ENCODE peak calls at places on chromosomes 6 and 20, in seven cellular contexts. Z is A549, N is heart left ventricle, X is transverse colon, I is stomach, K is IMR-90, G is ovary. T is an unnamed sample.

GRCh38 chr20:63819224-63819917 is 11.7 kb downstream of the ZBTB46 start:
- DNase-seq in Z (peak), N (no peak), X (peak), I (no peak), K (peak), G (peak), T (no peak)

GRCh38 chr6:140355476-140355875 is 981.0 kb upstream of the CITED2 start:
- DNase-seq in Z (no peak), N (no peak), X (no peak), I (no peak), K (peak), G (no peak), T (no peak)

GRCh38 chr6:84442241-84442640 is 214.8 kb upstream of the CEP162 start:
- DNase-seq in Z (no peak), N (no peak), X (no peak), I (no peak), K (no peak), G (no peak), T (no peak)

GRCh38 chr6:45590225-45590624 is 212.5 kb upstream of the SUPT3H start:
- DNase-seq in Z (no peak), N (no peak), X (no peak), I (no peak), K (peak), G (no peak), T (no peak)

GRCh38 chr6:73985891-73986290 is 289.9 kb downstream of the CD109 start:
- DNase-seq in Z (no peak), N (no peak), X (no peak), I (no peak), K (no peak), G (no peak), T (no peak)

GRCh38 chr6:22800451-22800850 is 231.1 kb downstream of the HDGFL1 start:
- DNase-seq in Z (no peak), N (no peak), X (no peak), I (no peak), K (no peak), G (no peak), T (no peak)

GRCh38 chr6:121093928-121094327 is 240.4 kb downstream of the TBC1D32 start:
- DNase-seq in Z (no peak), N (no peak), X (no peak), I (no peak), K (peak), G (no peak), T (no peak)

GRCh38 chr6:34484899-34485298 is 19.0 kb downstream of the PACSIN1 start:
- DNase-seq in Z (no peak), N (no peak), X (no peak), I (no peak), K (no peak), G (no peak), T (no peak)

GRCh38 chr20:58287638-58288037 is 21.9 kb upstream of the RAB22A start:
- DNase-seq in Z (no peak), N (no peak), X (no peak), I (no peak), K (no peak), G (no peak), T (no peak)

GRCh38 chr6:112800916-112801315 is 453.8 kb downstream of the RFPL4B start:
- DNase-seq in Z (no peak), N (no peak), X (no peak), I (no peak), K (no peak), G (no peak), T (no peak)

GRCh38 chr20:10992776-10993175 is 319.0 kb upstream of the JAG1 start:
- DNase-seq in Z (no peak), N (no peak), X (no peak), I (no peak), K (peak), G (no peak), T (no peak)

GRCh38 chr6:4957521-4958231 is 46.2 kb downstream of the RPP40 start:
- DNase-seq in Z (no peak), N (no peak), X (no peak), I (no peak), K (no peak), G (no peak), T (no peak)

GRCh38 chr6:54135665-54136370 is 24.6 kb downstream of the MLIP start:
- DNase-seq in Z (no peak), N (no peak), X (no peak), I (no peak), K (peak), G (no peak), T (no peak)

GRCh38 chr6:157304840-157305675 is 18.3 kb downstream of the TMEM242 start:
- DNase-seq in Z (no peak), N (no peak), X (peak), I (peak), K (peak), G (no peak), T (no peak)

GRCh38 chr20:59698598-59698997 is 94.3 kb downstream of the PHACTR3 start:
- DNase-seq in Z (no peak), N (no peak), X (no peak), I (no peak), K (no peak), G (no peak), T (no peak)

GRCh38 chr6:39465539-39465938 is 143.0 kb upstream of the KCNK16 start:
- DNase-seq in Z (no peak), N (no peak), X (no peak), I (no peak), K (no peak), G (no peak), T (no peak)

GRCh38 chr20:6636209-6637159 is 131.0 kb upstream of the BMP2 start:
- DNase-seq in Z (peak), N (no peak), X (peak), I (no peak), K (peak), G (no peak), T (no peak)

GRCh38 chr6:109628158-109629000 is 62.6 kb downstream of the AK9 start:
- DNase-seq in Z (no peak), N (no peak), X (no peak), I (no peak), K (no peak), G (no peak), T (no peak)

GRCh38 chr20:32301719-32302506 is 24.5 kb downstream of the KIF3B start:
- DNase-seq in Z (no peak), N (no peak), X (no peak), I (no peak), K (no peak), G (no peak), T (no peak)

GRCh38 chr20:20395856-20396600 is 28.1 kb downstream of the INSM1 start:
- DNase-seq in Z (no peak), N (no peak), X (no peak), I (no peak), K (no peak), G (no peak), T (no peak)

GRCh38 chr6:4999586-4999985 is 4.3 kb downstream of the RPP40 start:
- DNase-seq in Z (no peak), N (no peak), X (no peak), I (no peak), K (no peak), G (no peak), T (no peak)

GRCh38 chr20:623704-624103 is 13.6 kb upstream of the TCF15 start:
- DNase-seq in Z (no peak), N (no peak), X (no peak), I (no peak), K (no peak), G (no peak), T (no peak)

GRCh38 chr6:150857906-150858365 is 7.6 kb upstream of the MTHFD1L start:
- DNase-seq in Z (peak), N (no peak), X (no peak), I (no peak), K (no peak), G (no peak), T (no peak)

GRCh38 chr6:89999154-89999553 is 104.9 kb downstream of the GJA10 start:
- DNase-seq in Z (no peak), N (peak), X (peak), I (peak), K (peak), G (peak), T (no peak)

GRCh38 chr20:37958856-37959255 is 55.9 kb downstream of the VSTM2L start:
- DNase-seq in Z (no peak), N (no peak), X (no peak), I (no peak), K (no peak), G (no peak), T (no peak)

GRCh38 chr20:37907677-37908397 is 4.9 kb downstream of the VSTM2L start:
- DNase-seq in Z (peak), N (no peak), X (no peak), I (no peak), K (peak), G (no peak), T (no peak)

GRCh38 chr20:49989234-49990065 is 6.7 kb downstream of the SNAI1 start:
- DNase-seq in Z (no peak), N (peak), X (peak), I (no peak), K (peak), G (peak), T (peak)

GRCh38 chr20:62816031-62816878 is 595 bp upstream of the COL9A3 start:
- DNase-seq in Z (no peak), N (no peak), X (no peak), I (no peak), K (peak), G (no peak), T (no peak)

GRCh38 chr6:145025488-145025887 is 709.8 kb downstream of the EPM2A start:
- DNase-seq in Z (no peak), N (no peak), X (no peak), I (no peak), K (no peak), G (no peak), T (no peak)

GRCh38 chr6:152378154-152378553 is 259.0 kb downstream of the SYNE1 start:
- DNase-seq in Z (no peak), N (no peak), X (no peak), I (no peak), K (peak), G (no peak), T (no peak)

GRCh38 chr6:142696689-142697088 is 248.3 kb downstream of the HIVEP2 start:
- DNase-seq in Z (no peak), N (no peak), X (peak), I (peak), K (no peak), G (peak), T (peak)

GRCh38 chr6:131717815-131718214 is 7.0 kb upstream of the CTAGE9 start:
- DNase-seq in Z (no peak), N (no peak), X (no peak), I (no peak), K (no peak), G (no peak), T (no peak)

GRCh38 chr6:126040826-126041225 is 54.5 kb downstream of the TRMT11 start:
- DNase-seq in Z (peak), N (no peak), X (peak), I (peak), K (peak), G (no peak), T (no peak)

GRCh38 chr6:153131037-153131981 is at the start of gene RGS17:
- DNase-seq in Z (peak), N (peak), X (peak), I (peak), K (peak), G (peak), T (no peak)

GRCh38 chr20:31260326-31260932 is 3.0 kb downstream of the DEFB115 start:
- DNase-seq in Z (peak), N (no peak), X (no peak), I (no peak), K (no peak), G (no peak), T (no peak)

GRCh38 chr6:49541936-49542335 is 8.5 kb upstream of the C6orf141 start:
- DNase-seq in Z (no peak), N (no peak), X (no peak), I (no peak), K (no peak), G (no peak), T (no peak)

GRCh38 chr20:21739161-21739560 is 33.7 kb downstream of the PAX1 start:
- DNase-seq in Z (no peak), N (no peak), X (no peak), I (no peak), K (no peak), G (no peak), T (no peak)

GRCh38 chr6:164417537-164417936 is 891.9 kb downstream of the C6orf118 start:
- DNase-seq in Z (no peak), N (no peak), X (no peak), I (no peak), K (no peak), G (no peak), T (no peak)
- TF ChIP-seq CTCF in Z (no peak), N (no peak), X (no peak), I (no peak), K (no peak), G (no peak), T (no peak)

DNA sequence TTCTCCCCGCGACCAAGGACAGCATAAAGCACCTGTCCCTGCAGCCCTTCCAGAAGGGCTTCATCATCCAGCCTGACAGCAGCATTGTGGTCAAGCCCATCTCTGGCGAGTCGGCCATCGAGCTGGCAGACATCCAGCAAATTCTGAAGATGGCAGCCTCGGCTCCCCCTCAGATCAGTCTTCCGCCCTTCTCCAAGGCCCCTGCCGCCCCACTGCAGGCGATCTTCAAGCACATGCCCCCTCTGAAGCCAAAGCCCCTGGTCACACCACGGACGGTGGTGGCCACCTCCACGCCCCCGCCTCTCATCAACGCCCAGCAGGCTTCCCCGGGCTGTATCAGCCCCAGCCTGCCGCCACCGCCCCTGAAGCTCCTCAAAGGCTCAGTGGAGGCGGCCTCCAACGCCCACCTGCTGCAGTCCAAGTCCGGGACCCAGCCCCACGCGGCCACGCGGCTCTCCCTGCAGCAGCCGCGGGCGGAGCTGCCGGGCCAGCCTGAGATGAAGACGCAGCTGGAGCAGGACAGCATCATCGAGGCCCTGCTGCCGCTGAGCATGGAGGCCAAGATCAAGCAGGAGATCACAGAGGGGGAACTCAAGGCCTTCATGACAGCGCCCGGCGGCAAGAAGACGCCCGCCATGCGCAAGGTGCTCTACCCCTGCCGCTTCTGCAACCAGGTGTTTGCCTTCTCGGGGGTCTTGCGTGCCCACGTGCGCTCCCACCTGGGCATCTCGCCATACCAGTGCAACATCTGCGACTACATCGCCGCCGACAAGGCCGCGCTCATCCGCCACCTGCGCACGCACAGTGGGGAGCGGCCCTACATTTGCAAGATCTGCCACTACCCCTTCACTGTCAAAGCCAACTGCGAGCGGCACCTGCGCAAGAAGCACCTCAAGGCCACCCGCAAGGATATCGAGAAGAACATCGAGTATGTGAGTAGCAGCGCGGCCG is 83.3 kb downstream of the SSR1 start:
- DNase-seq in Z (no peak), N (no peak), X (no peak), I (no peak), K (no peak), G (no peak), T (no peak)
- TF ChIP-seq POLR2A in Z (no peak), N (no peak), X (no peak), I (no peak), K (no peak), G (no peak), T (no peak)

DNA sequence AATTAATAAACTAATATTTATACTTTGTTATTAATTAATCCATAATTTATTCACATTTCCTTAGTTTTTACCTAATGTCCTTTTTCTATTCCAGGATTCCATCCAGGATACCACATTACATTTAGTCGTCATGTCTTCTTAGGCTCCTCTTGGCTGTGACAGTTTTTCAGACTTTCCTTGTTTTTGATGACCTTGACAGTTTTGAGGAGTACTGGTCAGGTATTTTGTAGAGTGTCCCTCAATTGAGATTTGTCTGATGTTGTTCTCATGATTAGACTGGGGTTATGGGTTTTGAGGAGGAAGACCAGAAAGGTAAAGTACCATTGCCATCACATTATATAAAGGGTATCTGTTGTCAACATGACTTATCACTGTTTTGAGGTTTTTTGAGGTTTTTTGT is 67.3 kb downstream of the ZNF292 start:
- DNase-seq in Z (no peak), N (no peak), X (no peak), I (no peak), K (no peak), G (no peak), T (no peak)
- TF ChIP-seq CTCF in Z (no peak), N (no peak), X (no peak), I (no peak), K (no peak), G (no peak), T (no peak)

DNA sequence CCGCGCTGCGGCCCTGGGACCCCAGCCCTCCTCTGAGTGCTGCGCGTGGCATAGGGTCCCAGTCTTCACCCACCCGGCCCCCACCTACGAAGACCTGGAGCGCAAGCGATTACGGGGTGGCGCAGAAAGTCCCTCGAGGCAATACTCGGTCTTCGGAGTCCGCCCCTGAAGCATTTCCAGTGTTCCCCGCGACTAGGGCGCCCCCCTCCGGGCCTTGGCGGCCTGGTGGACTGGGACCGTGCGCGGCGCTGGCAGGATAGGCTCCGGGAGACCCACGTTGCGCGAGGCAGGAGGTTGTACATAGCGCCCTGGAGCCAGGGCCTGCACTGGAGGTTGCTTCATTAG is 640 bp upstream of the MAP3K5 start:
- DNase-seq in Z (peak), N (peak), X (peak), I (peak), K (peak), G (peak), T (peak)
- TF ChIP-seq POLR2A in Z (no peak), N (no peak), X (no peak), I (no peak), K (no peak), G (peak), T (no peak)

GRCh38 chr6:37056439-37057127 is 51.1 kb downstream of the FGD2 start:
- DNase-seq in Z (peak), N (no peak), X (no peak), I (no peak), K (peak), G (no peak), T (no peak)

GRCh38 chr6:37057678-37058077 is 52.2 kb downstream of the FGD2 start:
- DNase-seq in Z (no peak), N (no peak), X (no peak), I (no peak), K (no peak), G (no peak), T (no peak)

GRCh38 chr6:37056112-37056403 is 50.6 kb downstream of the FGD2 start:
- DNase-seq in Z (no peak), N (no peak), X (no peak), I (no peak), K (no peak), G (no peak), T (no peak)

GRCh38 chr6:37058084-37058586 is 52.7 kb downstream of the FGD2 start:
- DNase-seq in Z (no peak), N (no peak), X (no peak), I (no peak), K (peak), G (no peak), T (peak)

DNA sequence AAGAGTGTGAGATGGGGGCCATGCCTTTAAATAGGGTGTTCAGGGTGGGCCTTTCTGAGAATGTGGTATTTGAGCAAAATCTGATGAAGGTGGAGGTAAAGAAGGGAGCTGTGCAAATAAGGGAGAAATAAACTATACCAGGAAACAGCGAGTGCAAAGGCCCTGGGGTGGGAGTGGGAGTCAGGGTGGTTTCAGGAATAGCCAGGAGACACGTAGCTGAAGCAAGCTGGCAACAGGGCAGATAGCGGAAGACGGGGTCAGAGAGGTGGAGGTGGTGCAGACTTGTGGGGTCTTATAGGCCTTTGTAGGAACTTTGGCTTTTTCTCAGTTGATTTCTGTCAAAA is 51.6 kb downstream of the FGD2 start:
- DNase-seq in Z (no peak), N (no peak), X (no peak), I (no peak), K (no peak), G (no peak), T (no peak)
- TF ChIP-seq CTCF in Z (no peak), N (no peak), X (no peak), I (no peak), K (no peak), G (no peak), T (no peak)

DNA sequence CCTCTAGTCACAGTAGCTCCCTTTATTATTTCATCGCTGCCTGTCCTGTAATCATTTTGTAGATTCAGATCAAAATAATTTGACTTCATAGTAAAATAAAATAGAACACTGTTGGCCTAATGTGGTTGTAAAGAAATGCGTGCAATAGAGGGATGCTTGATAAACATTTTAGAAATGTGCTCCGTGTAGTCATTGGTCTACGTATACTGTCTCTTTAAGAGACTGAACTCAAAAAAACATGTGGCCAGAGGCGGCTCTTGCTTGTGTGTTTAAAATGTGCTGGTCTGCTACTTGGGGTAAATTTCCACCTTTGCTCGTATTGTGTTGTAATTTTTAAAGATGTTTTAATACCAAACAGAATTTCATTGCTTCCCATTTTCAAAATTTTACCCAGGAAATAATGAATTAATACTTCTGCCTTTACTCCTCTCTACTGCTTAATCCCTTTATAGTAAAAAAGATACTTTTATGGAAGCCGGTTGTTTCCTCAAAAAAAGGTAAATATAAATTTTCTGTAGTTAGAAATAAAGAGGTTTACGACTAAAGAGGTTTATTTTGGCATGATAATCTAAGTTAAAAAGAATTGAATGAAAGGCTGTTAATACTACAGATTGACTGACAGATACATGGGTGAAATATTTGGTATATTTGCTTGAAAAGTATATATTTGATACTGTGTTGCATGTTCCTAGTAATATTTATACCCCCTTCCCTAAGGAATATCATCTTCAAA is 2.0 kb downstream of the LIN28B start:
- DNase-seq in Z (no peak), N (no peak), X (no peak), I (no peak), K (no peak), G (no peak), T (no peak)
- TF ChIP-seq POLR2A in Z (no peak), N (no peak), X (no peak), I (no peak), K (no peak), G (no peak), T (no peak)

GRCh38 chr6:127538750-127539264 is 19.7 kb upstream of the MTCL3 start:
- DNase-seq in Z (no peak), N (no peak), X (no peak), I (no peak), K (no peak), G (no peak), T (no peak)

GRCh38 chr6:127539292-127539691 is 20.2 kb upstream of the MTCL3 start:
- DNase-seq in Z (no peak), N (no peak), X (no peak), I (no peak), K (peak), G (no peak), T (no peak)
- TF ChIP-seq CTCF in Z (peak), N (peak), X (peak), I (no peak), K (peak), G (peak), T (peak)

T was measured in gastrocnemius medialis.